ENCODE peak calls at places on chromosomes 3 and 15, in eight cellular contexts. N is H9, M is HCT116, D is keratinocyte, J is HepG2, P is fibroblast of lung, W is mammary epithelial cell, V is PC-9. S is an unnamed sample. For H4K20me1 and H3K9me3, the result is how much of the 10 kb centered on the place peaks cover.

GRCh38 chr3:139110072-139110830 is 65.6 kb upstream of the PRR23C start:
- DNase-seq in N (peak), M (no peak), D (no peak), J (no peak), P (no peak), W (no peak), V (no peak), S (no peak)

GRCh38 chr3:14124223-14124614 is 451 bp downstream of the CHCHD4 start:
- DNase-seq in N (peak), M (no peak), D (no peak), J (peak), P (peak), W (peak), V (no peak), S (peak)

GRCh38 chr3:23324745-23325144 is 121.6 kb downstream of the UBE2E2 start:
- DNase-seq in N (no peak), M (no peak), D (no peak), J (no peak), P (peak), W (peak), V (peak), S (peak)

GRCh38 chr3:114290911-114291901 is 2.6 kb upstream of the TIGIT start:
- DNase-seq in N (peak), M (peak), D (no peak), J (peak), P (peak), W (peak), V (no peak), S (peak)

GRCh38 chr3:184715943-184716651 is 4.2 kb upstream of the MAGEF1 start:
- DNase-seq in N (no peak), M (no peak), D (no peak), J (no peak), P (no peak), W (no peak), V (no peak), S (peak)

GRCh38 chr3:160401301-160402095 is 2.0 kb downstream of the SMC4 start:
- DNase-seq in N (no peak), M (no peak), D (no peak), J (peak), P (peak), W (peak), V (peak), S (peak)

GRCh38 chr3:34248352-34248751 is 449.9 kb downstream of the PDCD6IP start:
- DNase-seq in N (no peak), M (no peak), D (no peak), J (no peak), P (no peak), W (no peak), V (no peak), S (no peak)

GRCh38 chr3:194212869-194213320 is 76.9 kb downstream of the HES1 start:
- DNase-seq in N (peak), M (no peak), D (no peak), J (no peak), P (no peak), W (no peak), V (peak), S (no peak)

GRCh38 chr3:185021326-185021725 is 131.5 kb downstream of the C3orf70 start:
- DNase-seq in N (no peak), M (no peak), D (no peak), J (no peak), P (no peak), W (no peak), V (no peak), S (peak)

GRCh38 chr3:30227571-30228301 is 378.7 kb upstream of the TGFBR2 start:
- DNase-seq in N (no peak), M (peak), D (peak), J (peak), P (peak), W (peak), V (peak), S (peak)

GRCh38 chr3:15154326-15154725 is 51.7 kb upstream of the CAPN7 start:
- DNase-seq in N (no peak), M (no peak), D (no peak), J (no peak), P (no peak), W (no peak), V (no peak), S (no peak)

GRCh38 chr3:151328298-151329036 is 882 bp downstream of the P2RY13 start:
- DNase-seq in N (no peak), M (no peak), D (no peak), J (no peak), P (peak), W (no peak), V (peak), S (peak)

GRCh38 chr3:47852604-47853397 is 49.9 kb downstream of the DHX30 start:
- DNase-seq in N (no peak), M (no peak), D (no peak), J (no peak), P (no peak), W (no peak), V (no peak), S (no peak)

GRCh38 chr15:77538793-77539487 is 93.8 kb downstream of the LINGO1 start:
- DNase-seq in N (no peak), M (no peak), D (no peak), J (no peak), P (no peak), W (no peak), V (no peak), S (no peak)

GRCh38 chr3:171811913-171812321 is 1.6 kb upstream of the PLD1 start:
- DNase-seq in N (no peak), M (no peak), D (no peak), J (no peak), P (peak), W (peak), V (no peak), S (peak)

GRCh38 chr3:56042326-56042951 is 425.8 kb downstream of the ERC2 start:
- DNase-seq in N (no peak), M (no peak), D (no peak), J (peak), P (peak), W (peak), V (peak), S (peak)

GRCh38 chr15:68487087-68487843 is 55.3 kb upstream of the ITGA11 start:
- DNase-seq in N (no peak), M (no peak), D (no peak), J (no peak), P (peak), W (peak), V (no peak), S (peak)

DNA sequence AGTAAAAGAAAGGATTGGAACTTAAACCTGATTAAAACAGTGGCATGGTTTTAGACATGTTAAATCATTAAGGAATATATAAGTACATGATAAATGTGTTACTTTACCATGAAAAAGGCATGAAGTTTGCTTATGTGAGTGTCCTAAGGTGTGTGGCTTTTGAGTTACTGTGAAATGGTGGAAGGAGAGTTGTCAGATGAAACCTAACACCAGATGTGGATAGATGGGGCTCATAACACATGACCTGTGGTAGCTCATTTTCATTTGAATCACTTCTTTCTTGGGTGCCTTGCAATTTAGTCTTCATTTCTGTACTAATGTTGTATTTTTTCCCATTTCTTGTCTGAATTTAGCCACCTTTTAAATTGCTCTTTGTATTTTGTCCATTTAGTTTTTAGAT is 13.0 kb downstream of the MEF2A start:
- DNase-seq in N (no peak), M (no peak), D (no peak), J (no peak), P (no peak), W (no peak), V (no peak), S (peak)
- H4K20me1 ChIP-seq in N (under half), M (under half), D (under half), J (under half), P (under half), W (under half), V (under half), S (under half)

DNA sequence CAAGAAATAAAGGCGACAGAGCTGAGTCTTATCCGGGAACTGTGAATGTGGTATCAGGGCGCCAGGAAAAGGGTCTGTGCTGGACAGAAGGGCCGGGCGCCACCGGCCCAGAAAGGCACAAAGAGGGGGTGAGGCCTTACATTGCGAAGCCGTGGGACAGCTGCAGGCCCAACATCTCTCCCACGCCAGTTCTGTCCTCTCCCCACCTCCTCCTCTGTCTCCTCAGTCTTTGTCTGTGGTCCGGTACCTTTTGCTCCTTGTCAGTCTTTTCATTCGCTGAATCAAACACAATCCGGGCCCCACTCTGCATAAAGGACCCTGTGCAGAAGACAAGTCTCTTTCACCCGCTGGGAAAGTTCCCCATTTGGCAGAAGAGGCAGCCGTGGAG is 81.8 kb downstream of the LRIG1 start:
- DNase-seq in N (no peak), M (no peak), D (no peak), J (no peak), P (no peak), W (no peak), V (no peak), S (no peak)
- H3K9me3 ChIP-seq in N (under half), M (under half), D (under half), J (under half), P (under half), W (under half), V (under half), S (under half)

GRCh38 chr3:188053710-188054379 is 100.1 kb upstream of the LPP start:
- DNase-seq in N (no peak), M (no peak), D (no peak), J (no peak), P (peak), W (no peak), V (no peak), S (no peak)

GRCh38 chr3:188057124-188057523 is 96.8 kb upstream of the LPP start:
- DNase-seq in N (no peak), M (no peak), D (no peak), J (no peak), P (no peak), W (no peak), V (no peak), S (no peak)

GRCh38 chr3:188052229-188052965 is 101.6 kb upstream of the LPP start:
- DNase-seq in N (peak), M (no peak), D (no peak), J (peak), P (peak), W (peak), V (no peak), S (no peak)

GRCh38 chr3:188052966-188053340 is 101.0 kb upstream of the LPP start:
- DNase-seq in N (no peak), M (no peak), D (no peak), J (peak), P (no peak), W (no peak), V (no peak), S (no peak)

DNA sequence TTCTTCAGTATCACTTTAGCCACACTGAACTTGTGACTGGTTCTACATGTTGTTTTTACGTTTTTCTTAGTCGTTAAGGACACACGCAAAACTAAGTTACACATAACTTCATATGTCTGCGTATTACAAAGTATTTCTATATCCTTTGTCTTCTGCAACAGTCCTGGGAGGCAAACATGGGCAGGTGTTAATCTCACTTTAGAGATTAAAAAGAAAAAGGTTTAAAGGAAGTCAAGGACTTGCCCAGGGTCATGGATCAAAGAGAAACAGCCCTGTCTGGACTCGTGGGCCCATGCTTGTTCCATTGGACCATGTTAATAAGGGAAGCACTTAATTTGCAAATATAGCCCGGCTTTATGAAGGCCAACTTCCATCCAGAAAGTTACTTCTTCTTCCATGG is 98.6 kb upstream of the LPP start:
- DNase-seq in N (no peak), M (no peak), D (no peak), J (no peak), P (no peak), W (no peak), V (no peak), S (no peak)
- H4K20me1 ChIP-seq in N (under half), M (under half), D (under half), J (under half), P (under half), W (under half), V (under half), S (under half)

GRCh38 chr15:25052191-25052999 is 97.6 kb downstream of the SNRPN start:
- DNase-seq in N (peak), M (no peak), D (no peak), J (no peak), P (no peak), W (no peak), V (no peak), S (no peak)
- H3K9me3 ChIP-seq in N (half or more), M (half or more), D (half or more), J (half or more), P (under half), W (half or more), V (under half), S (under half)

S was measured in GM23248.